ENCODE peak calls at places on chromosomes 13 and 19, in seven cellular contexts. K is H1, O is stomach, Z is tibial nerve, M is esophagus muscularis mucosa, X is K562, R is A549. G is an unnamed sample.

GRCh38 chr19:48290341-48290922 is 20.6 kb downstream of the ZNF114 start:
- DNase-seq in X (no peak), K (peak; percentile 85), O (no peak), R (peak; percentile 35), Z (no peak), M (no peak), G (no peak)

GRCh38 chr19:48642862-48643261 is 3.1 kb downstream of the CA11 start:
- DNase-seq in Z (no peak), R (no peak), O (no peak), X (no peak), M (no peak), K (no peak), G (no peak)

GRCh38 chr19:55118401-55118991 is 1.1 kb upstream of the PPP1R12C start:
- DNase-seq in Z (peak; percentile 41), R (peak; percentile 54), K (peak; percentile 73), X (peak; percentile 74), O (no peak), M (no peak), G (no peak)

GRCh38 chr19:1762243-1763140 is 9.2 kb downstream of the ONECUT3 start:
- DNase-seq in K (no peak), X (no peak), M (no peak), R (no peak), O (no peak), Z (no peak), G (no peak)

GRCh38 chr13:61350351-61350750 is 65.3 kb downstream of the PCDH20 start:
- DNase-seq in R (no peak), K (no peak), Z (no peak), X (no peak), O (no peak), M (no peak), G (no peak)

GRCh38 chr13:84430015-84430414 is 547.7 kb upstream of the SLITRK1 start:
- DNase-seq in Z (no peak), O (no peak), K (no peak), R (no peak), X (no peak), M (no peak), G (no peak)

GRCh38 chr13:42420304-42420703 is 148.4 kb downstream of the AKAP11 start:
- DNase-seq in Z (no peak), K (no peak), O (no peak), R (no peak), X (no peak), M (no peak), G (no peak)

GRCh38 chr13:114225610-114226009 is 9.1 kb upstream of the CDC16 start:
- DNase-seq in Z (no peak), M (no peak), X (no peak), O (no peak), R (no peak), K (no peak), G (no peak)

GRCh38 chr19:3276341-3276799 is 51.9 kb downstream of the CELF5 start:
- DNase-seq in X (peak; percentile 84), Z (no peak), K (peak; percentile 95), R (peak; percentile 83), M (no peak), O (peak; percentile 34), G (peak; percentile 68)

GRCh38 chr19:7391218-7391670 is 42.5 kb downstream of the ARHGEF18 start:
- DNase-seq in Z (no peak), R (peak; percentile 94), O (peak; percentile 31), K (no peak), M (no peak), X (no peak), G (no peak)

GRCh38 chr13:76210262-76210661 is 574.1 kb downstream of the LMO7 start:
- DNase-seq in M (no peak), O (no peak), R (no peak), K (no peak), X (no peak), Z (no peak), G (no peak)

GRCh38 chr19:4361152-4362037 is 18.0 kb downstream of the MPND start:
- DNase-seq in X (no peak), O (no peak), R (peak; percentile 33), K (no peak), Z (no peak), M (no peak), G (no peak)

DNA sequence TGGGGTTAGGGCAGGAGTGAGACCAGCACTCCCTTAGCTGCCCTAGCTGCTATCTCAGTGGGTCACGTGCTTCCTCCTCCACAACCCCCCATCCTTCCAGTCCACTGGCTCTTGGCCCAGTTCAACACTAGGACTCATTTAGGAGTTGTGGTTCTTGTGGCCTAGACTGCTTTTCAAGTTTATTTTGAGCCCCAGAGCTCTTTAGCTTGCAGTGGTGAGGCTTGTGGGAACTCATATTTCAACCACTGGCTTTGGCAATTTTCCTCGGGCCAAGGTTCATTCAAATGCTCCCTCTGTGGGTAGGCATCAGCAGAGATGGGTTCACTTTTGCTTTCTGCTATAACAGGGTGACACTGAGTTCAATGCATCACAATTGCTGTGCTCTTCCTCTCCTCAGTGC is 436.2 kb upstream of the SLITRK5 start:
- DNase-seq in R (no peak), O (no peak), X (no peak), M (no peak), Z (no peak), K (no peak), G (no peak)
- TF ChIP-seq POLR2A in R (no peak), O (no peak), X (no peak), M (no peak), Z (no peak), K (no peak), G (no peak)

GRCh38 chr19:40444181-40445005 is at the start of gene SERTAD3:
- DNase-seq in M (peak; percentile 99), R (peak; percentile 99), Z (peak; percentile 97), O (peak; percentile 98), K (peak; percentile 85), X (peak; percentile 97), G (peak; percentile 99)
- TF ChIP-seq EP300 in M (no peak), R (no peak), Z (peak; percentile 77), O (no peak), K (no peak), X (no peak), G (no peak)

GRCh38 chr13:69324109-69324886 is 783.3 kb upstream of the ATXN8OS start:
- DNase-seq in X (no peak), M (no peak), Z (no peak), O (no peak), R (peak; percentile 43), K (no peak), G (no peak)
- TF ChIP-seq CTCF in X (peak; percentile 17), M (no peak), Z (no peak), O (no peak), R (peak; percentile 53), K (no peak), G (no peak)

DNA sequence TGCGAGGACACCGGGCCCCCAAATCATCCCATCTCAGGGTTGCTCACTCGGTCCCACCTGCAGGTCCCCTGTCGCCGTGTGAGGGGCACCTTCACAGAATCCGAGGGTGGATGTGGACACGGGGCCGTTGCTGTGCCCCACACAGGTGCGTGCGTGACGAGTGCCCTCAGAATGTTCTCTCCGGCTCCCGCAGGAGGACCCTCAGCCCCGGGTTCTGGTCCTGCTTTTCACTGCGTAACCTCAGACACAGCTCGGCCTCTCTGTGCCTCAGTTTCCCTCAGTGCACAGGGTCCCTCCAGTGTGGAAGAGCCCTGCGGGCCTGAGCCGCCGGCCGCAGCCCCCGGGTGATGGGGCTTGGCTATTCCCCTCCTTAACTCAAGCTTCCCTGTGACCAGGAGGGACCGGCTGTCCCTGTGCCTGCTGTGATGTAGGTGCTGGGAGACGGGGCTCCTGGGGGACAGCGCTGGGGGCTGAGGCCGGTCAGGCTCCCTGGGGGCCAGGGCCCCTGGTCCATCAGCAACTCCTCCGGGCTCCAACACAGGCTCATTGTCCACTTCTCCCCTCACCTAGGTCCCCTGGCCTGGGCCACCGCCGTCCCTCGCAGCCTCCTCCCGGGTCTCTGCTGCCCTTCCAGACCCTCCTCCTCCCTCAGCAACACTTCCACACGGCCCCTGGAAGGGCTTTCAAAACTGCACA is 4.8 kb downstream of the SHC2 start:
- DNase-seq in O (no peak), K (no peak), X (no peak), Z (no peak), M (no peak), R (no peak), G (no peak)
- TF ChIP-seq POLR2A in O (no peak), K (no peak), X (no peak), Z (no peak), M (no peak), R (no peak), G (no peak)

DNA sequence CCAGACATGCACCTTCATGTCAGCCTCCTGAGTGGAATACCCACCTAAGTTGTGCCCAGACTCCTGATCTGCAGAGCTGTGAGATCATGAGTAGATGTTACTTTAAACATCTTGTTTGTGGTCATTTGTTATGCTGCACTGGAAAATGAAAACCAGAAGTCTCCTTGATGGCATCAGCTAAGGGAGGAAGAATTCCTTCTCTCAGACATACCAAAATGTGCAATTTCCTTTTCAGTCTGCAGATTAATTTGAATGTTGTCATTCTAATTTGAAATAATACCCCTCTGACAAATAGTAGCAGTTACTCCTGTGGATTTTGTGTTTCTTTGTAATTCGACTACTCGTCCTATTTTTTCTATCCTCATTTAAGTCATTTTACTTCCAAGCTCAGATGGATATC is 59.3 kb downstream of the ITGBL1 start:
- DNase-seq in K (no peak), X (no peak), R (no peak), M (no peak), O (no peak), Z (no peak), G (no peak)
- TF ChIP-seq EP300 in K (no peak), X (no peak), R (no peak), M (no peak), O (no peak), Z (no peak), G (no peak)

GRCh38 chr13:20492641-20493040 is 33.0 kb downstream of the CRYL1 start:
- DNase-seq in Z (no peak), O (no peak), X (peak; percentile 35), K (no peak), R (peak; percentile 52), M (no peak), G (no peak)
- TF ChIP-seq CTCF in Z (no peak), O (no peak), X (peak; percentile 76), K (peak; percentile 38), R (peak; percentile 43), M (peak; percentile 35), G (peak; percentile 47)

GRCh38 chr19:17321655-17322489 is 12.5 kb downstream of the DDA1 start:
- DNase-seq in R (no peak), O (no peak), K (no peak), M (no peak), Z (no peak), X (no peak), G (no peak)

GRCh38 chr19:17323973-17324327 is 10.7 kb downstream of the ANO8 start:
- DNase-seq in Z (no peak), M (no peak), R (no peak), O (no peak), X (no peak), K (no peak), G (peak; percentile 64)

GRCh38 chr19:17324357-17325114 is 10.1 kb downstream of the ANO8 start:
- DNase-seq in O (no peak), R (no peak), K (no peak), M (no peak), X (no peak), Z (no peak), G (no peak)

GRCh38 chr19:17323274-17323972 is 11.2 kb downstream of the ANO8 start:
- DNase-seq in R (no peak), Z (no peak), X (no peak), K (no peak), M (no peak), O (no peak), G (no peak)

DNA sequence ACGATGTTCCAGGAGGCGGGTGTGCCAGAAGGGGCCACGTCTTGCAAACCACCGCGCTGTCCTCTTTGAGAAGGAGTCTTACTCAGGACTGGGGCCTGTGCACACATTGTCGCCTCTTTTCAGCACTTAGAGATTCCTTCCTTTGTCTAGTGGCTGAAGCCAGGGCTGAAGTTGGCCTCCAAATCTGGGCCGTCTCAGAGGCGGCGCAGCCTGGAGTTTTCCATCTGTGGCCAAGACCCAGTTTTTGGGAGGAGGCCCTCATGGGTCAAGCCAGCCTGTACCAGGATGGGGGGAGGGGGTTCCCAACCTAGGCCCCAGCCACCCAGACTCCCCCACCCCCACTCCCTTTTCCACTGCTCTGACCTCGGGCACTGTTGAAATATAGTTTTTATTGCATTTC is 11.8 kb downstream of the ANO8 start:
- DNase-seq in X (no peak), Z (no peak), R (no peak), K (no peak), O (no peak), M (no peak), G (no peak)
- TF ChIP-seq POLR2A in X (no peak), Z (no peak), R (no peak), K (no peak), O (no peak), M (no peak), G (no peak)